ENCODE peak calls at places on chromosome 14, in seven cellular contexts. F is A549, W is ovary, J is uterus, Y is body of pancreas, M is transverse colon, E is adrenal gland. N is an unnamed sample.

GRCh38 chr14:52960627-52961026 is 9.8 kb upstream of the FERMT2 start:
- DNase-seq in W (no peak), F (no peak), E (peak), J (no peak), Y (no peak), M (no peak), N (no peak)

GRCh38 chr14:54769955-54770863 is 132.4 kb downstream of the GCH1 start:
- DNase-seq in E (no peak), F (no peak), M (no peak), Y (no peak), W (no peak), J (no peak), N (no peak)

GRCh38 chr14:77036484-77037337 is 8.2 kb upstream of the IRF2BPL start:
- DNase-seq in Y (no peak), J (no peak), M (no peak), F (no peak), E (no peak), W (no peak), N (no peak)

GRCh38 chr14:24426912-24427536 is 2.4 kb downstream of the CBLN3 start:
- DNase-seq in J (peak), Y (peak), W (no peak), F (no peak), M (peak), E (peak), N (no peak)

GRCh38 chr14:76929927-76930326 is 98.6 kb downstream of the IRF2BPL start:
- DNase-seq in Y (no peak), M (peak), E (peak), F (no peak), W (no peak), J (no peak), N (no peak)

GRCh38 chr14:79638647-79639266 is 572.5 kb downstream of the DIO2 start:
- DNase-seq in F (no peak), E (no peak), Y (no peak), J (no peak), M (no peak), W (no peak), N (no peak)

GRCh38 chr14:52025310-52025709 is 36.0 kb downstream of the RTRAF start:
- DNase-seq in W (no peak), E (no peak), F (no peak), Y (no peak), M (no peak), J (no peak), N (no peak)

GRCh38 chr14:77103954-77104353 is 5.9 kb downstream of the CIPC start:
- DNase-seq in W (no peak), J (no peak), E (no peak), F (no peak), Y (no peak), M (no peak), N (no peak)

GRCh38 chr14:43894534-43894933 is 612.5 kb downstream of the FSCB start:
- DNase-seq in W (no peak), J (no peak), F (peak), E (no peak), M (no peak), Y (no peak), N (no peak)

GRCh38 chr14:61474671-61475070 is 153.3 kb downstream of the PRKCH start:
- DNase-seq in F (no peak), E (peak), M (no peak), J (no peak), Y (no peak), W (no peak), N (no peak)

GRCh38 chr14:76261371-76261811 is 109.7 kb downstream of the GPATCH2L start:
- DNase-seq in E (no peak), W (no peak), J (no peak), Y (no peak), M (no peak), F (no peak), N (no peak)

GRCh38 chr14:28243600-28243999 is 523.0 kb upstream of the FOXG1 start:
- DNase-seq in F (no peak), W (no peak), Y (no peak), J (no peak), E (no peak), M (no peak), N (no peak)

GRCh38 chr14:28760431-28760996 is 6.1 kb upstream of the FOXG1 start:
- DNase-seq in F (no peak), W (no peak), M (no peak), E (no peak), Y (no peak), J (no peak), N (no peak)

GRCh38 chr14:60510254-60510975 is 1.5 kb downstream of the SIX6 start:
- DNase-seq in M (no peak), E (no peak), J (no peak), Y (no peak), F (no peak), W (no peak), N (no peak)

GRCh38 chr14:24673534-24674203 is 39.7 kb upstream of the GZMB start:
- DNase-seq in J (no peak), W (no peak), Y (no peak), M (peak), E (no peak), F (no peak), N (no peak)

GRCh38 chr14:76775695-76776305 is 14.5 kb downstream of the VASH1 start:
- DNase-seq in W (no peak), M (no peak), F (no peak), Y (no peak), J (no peak), E (peak), N (no peak)

GRCh38 chr14:101707285-101707842 is 54.1 kb upstream of the PPP2R5C start:
- DNase-seq in W (peak), M (peak), F (peak), J (peak), E (peak), Y (peak), N (peak)

GRCh38 chr14:60632777-60633176 is 16.5 kb downstream of the SIX1 start:
- DNase-seq in J (no peak), W (no peak), F (no peak), E (no peak), M (no peak), Y (no peak), N (no peak)

GRCh38 chr14:96741151-96741977 is 55.8 kb upstream of the VRK1 start:
- DNase-seq in W (no peak), F (peak), J (no peak), E (peak), Y (peak), M (peak), N (peak)

GRCh38 chr14:105069887-105070759 is 4.9 kb upstream of the GPR132 start:
- DNase-seq in J (no peak), F (no peak), W (no peak), E (no peak), Y (no peak), M (no peak), N (no peak)

GRCh38 chr14:66910306-66910705 is 278.9 kb upstream of the GARIN2 start:
- DNase-seq in E (no peak), J (no peak), M (no peak), Y (no peak), W (no peak), F (no peak), N (no peak)

GRCh38 chr14:68937790-68938514 is 41.1 kb downstream of the ACTN1 start:
- DNase-seq in J (peak), M (peak), Y (peak), F (peak), W (no peak), E (peak), N (no peak)
- TF ChIP-seq POLR2A in J (peak), M (peak), Y (no peak), F (no peak), W (no peak), E (no peak), N (no peak)

GRCh38 chr14:22977684-22978486 is 4.5 kb downstream of the AJUBA start:
- DNase-seq in M (peak), W (peak), Y (peak), F (peak), E (peak), J (peak), N (peak)
- TF ChIP-seq POLR2A in M (no peak), W (no peak), Y (no peak), F (no peak), E (no peak), J (no peak), N (no peak)

GRCh38 chr14:59483819-59484610 is at the start of the genes JKAMP and L3HYPDH:
- DNase-seq in J (peak), W (peak), F (peak), Y (peak), E (peak), M (peak), N (peak)
- TF ChIP-seq POLR2A in J (peak), W (peak), F (peak), Y (peak), E (peak), M (peak), N (peak)

GRCh38 chr14:100306506-100307214 is 416 bp upstream of the SLC25A29 start:
- DNase-seq in Y (peak), E (peak), W (peak), F (peak), M (peak), J (peak), N (peak)
- TF ChIP-seq POLR2A in Y (peak), E (peak), W (peak), F (peak), M (peak), J (peak), N (peak)

DNA sequence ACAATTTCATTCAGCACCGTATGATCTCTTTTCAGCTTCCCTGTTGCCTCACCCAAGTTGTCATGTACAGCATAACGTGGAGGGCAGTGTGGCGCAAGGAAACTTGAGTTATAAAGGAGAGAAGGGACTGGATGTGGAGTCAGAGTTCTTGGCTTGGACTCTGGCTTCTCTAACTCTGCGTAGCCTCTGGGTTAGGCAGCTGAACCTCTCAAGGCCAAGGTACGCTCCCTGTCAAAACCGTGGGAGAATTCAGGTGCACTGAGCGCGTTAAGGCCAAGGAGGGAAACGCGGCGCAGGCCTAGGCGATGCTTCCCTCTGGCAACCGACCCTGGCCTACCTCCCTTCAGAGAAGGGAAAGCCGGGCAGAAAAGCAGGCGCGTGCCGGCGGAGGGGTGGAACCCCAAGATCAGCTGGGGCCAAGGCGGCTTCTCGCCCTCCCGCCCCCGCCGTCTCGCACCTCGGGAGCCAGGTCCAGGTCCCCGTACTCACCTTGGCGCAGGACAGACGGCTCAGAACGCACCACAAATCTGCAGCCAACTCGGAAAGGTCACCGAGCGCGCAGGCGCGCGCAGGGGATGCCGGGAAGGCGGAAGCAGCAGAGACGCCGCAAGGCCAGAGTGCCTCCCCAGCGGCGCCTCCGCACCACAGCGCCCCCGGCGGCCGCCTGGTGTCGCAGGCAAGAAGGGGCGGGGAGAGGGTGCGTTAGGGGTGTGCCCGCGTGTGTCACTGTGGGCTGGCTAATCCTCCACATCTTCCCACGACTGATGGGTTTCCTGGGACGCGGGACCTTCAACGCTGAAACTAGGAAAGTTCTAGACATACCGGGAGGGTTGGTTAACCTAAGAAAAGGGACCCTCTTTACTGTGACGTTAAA is 7.0 kb upstream of the TDRD9 start:
- DNase-seq in J (peak), Y (peak), M (peak), E (peak), F (peak), W (peak), N (peak)
- TF ChIP-seq POLR2A in J (no peak), Y (peak), M (peak), E (peak), F (peak), W (peak), N (peak)

GRCh38 chr14:39875028-39875427 is 442.8 kb upstream of the FBXO33 start:
- DNase-seq in E (no peak), M (no peak), J (no peak), Y (no peak), W (no peak), F (no peak), N (no peak)
- TF ChIP-seq POLR2A in E (no peak), M (no peak), J (no peak), Y (no peak), W (no peak), F (no peak), N (no peak)

DNA sequence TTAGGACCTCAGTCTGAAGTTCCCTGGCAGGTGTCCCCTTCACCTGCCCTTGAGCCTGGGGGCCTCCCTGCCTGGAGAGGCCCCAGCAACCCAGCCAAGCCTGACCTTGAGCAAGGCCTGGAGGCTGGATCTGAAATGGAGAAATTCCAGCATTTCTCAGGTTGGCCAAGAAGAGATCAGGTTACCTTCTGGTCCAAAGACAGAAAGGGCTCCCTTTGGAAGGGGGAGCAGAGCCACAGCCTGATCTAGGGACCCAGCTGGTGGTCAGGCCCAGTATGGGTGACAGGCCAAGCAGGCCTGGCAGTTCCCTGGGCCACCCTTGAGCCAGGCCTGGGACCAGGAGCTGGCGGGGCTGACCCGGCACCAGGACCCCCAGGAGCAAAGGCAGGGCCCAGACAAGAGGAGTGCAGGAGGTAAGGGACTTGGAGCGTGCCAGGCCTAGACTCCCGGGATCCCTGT is 82.8 kb downstream of the TNFAIP2 start:
- DNase-seq in M (no peak), E (no peak), W (peak), Y (no peak), J (peak), F (no peak), N (no peak)
- TF ChIP-seq POLR2A in M (no peak), E (no peak), W (no peak), Y (no peak), J (no peak), F (no peak), N (no peak)

DNA sequence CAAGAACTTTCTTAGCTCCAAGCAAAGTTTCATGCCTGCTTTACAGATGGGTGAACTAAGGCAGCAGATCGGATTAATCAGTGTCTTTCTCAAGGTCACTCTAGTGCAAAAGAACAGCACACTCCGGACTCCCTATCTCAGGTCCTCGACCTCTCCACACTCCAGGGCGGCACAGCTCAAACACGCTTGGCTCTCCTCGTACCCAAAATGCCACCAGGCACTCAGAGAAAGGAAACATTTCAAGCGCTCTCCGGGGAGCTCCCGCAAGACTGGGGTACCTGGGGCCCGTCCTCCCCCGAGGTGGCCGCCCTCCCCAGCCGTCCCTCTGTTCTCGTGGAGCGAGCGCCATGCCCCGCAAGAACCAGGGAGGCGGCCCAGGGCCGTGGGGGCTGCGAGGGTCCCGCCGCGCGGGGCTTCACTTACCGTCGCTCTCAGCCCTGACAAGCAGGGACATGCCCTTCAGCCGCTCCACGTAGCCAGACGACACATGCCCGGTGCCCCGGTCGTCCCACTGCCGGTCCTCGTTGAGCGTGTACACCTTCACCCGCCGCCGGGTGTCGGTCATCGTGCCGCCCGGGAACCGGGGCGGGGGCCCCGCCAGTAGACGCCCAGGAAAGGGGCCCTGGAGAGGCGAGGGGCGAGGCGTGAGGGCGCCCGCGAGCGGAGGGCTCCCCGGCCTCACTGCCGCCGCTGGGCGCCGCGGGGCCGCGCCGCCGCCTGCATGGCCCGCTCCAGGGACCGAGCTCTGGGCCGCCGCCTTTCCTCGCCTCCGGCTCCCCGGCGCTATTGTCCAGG is 830 bp downstream of the PPP4R3A start:
- DNase-seq in J (no peak), Y (peak), F (peak), W (peak), E (peak), M (peak), N (no peak)
- TF ChIP-seq POLR2A in J (no peak), Y (no peak), F (no peak), W (no peak), E (no peak), M (peak), N (no peak)

DNA sequence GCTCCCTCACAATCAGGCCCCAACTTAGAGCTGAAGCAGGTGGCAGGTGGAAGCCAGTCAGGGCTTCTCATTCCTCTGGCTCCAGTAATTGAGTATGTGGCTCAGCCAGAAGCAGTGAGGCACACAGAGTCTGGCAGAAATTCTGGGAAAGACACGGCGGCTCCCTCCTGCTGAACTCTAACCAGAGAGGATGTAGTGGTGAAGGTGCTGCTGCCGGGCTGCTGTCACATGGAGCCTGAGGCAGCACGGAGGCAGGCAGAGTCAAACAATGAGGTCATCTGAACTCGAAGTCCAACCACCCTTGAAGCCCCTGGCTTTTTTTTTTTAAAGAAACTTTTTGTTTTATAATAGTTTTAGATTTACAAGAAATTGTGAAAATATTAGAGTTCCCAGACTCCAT is 33.4 kb upstream of the SMOC1 start:
- DNase-seq in Y (no peak), J (no peak), M (no peak), W (no peak), F (no peak), E (peak), N (no peak)
- TF ChIP-seq POLR2A in Y (no peak), J (no peak), M (no peak), W (no peak), F (no peak), E (no peak), N (no peak)

DNA sequence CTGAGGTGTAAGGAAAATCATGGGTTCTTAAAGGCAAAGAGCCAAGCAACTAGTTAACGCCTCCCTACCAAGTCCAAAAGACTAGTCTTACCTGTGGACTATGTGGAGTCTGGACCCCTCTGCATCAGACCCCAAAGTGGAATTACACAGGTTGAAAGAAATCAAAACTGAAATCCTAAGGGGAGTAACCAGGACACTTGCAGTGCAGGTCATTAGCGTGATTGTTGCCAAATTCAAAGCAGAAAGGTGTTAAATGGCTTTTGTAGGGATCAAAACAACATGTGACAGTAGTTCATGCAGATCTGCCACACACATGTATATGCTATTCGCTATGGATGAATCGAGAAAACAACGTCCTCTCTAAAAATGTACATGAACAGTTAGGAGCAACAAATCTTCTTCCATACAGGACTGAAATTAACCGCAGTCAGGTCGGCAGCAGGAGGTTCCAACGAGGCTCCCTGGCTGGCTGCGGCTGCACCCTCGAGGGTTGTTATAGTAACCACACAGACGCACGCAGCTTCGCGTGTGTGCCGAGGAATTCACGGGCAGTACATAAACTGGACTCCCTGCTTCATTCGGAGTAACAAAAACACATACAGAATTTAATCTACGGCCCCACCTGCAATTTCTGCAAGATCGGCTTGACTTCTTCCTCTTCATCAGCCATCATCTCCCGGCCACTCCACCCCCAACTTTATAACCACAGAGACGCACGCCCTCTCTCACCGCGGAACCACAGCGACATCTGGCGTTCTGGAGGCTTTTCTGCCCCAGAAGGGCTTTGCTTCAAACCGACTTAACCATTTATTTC is at the start of gene TTC5:
- DNase-seq in W (peak), Y (peak), F (peak), J (peak), E (peak), M (peak), N (peak)
- TF ChIP-seq POLR2A in W (no peak), Y (no peak), F (peak), J (no peak), E (no peak), M (no peak), N (no peak)

N was measured in H54.